ENCODE peak calls at places on chromosomes 1 and 21, in eight cellular contexts. L is iris pigment epithelial cell; W is activated CD8-positive, alpha-beta memory T cell treated with anti-CD3 and anti-CD28 coated beads for 1 hour; R is AG08395; P is activated T-helper 9 cell treated with anti-CD3 and anti-CD28 coated beads, Interleukin-2, amount 50 U/mL, for 16 hours; X is WERI-Rb-1; O is stimulated activated CD8-positive, alpha-beta memory T cell treated with anti-CD3 and anti-CD28 coated beads, Interleukin-2, amount 100 ng/mL, for 1 hour; F is NCI-H1092. I is an unnamed sample.

GRCh38 chr1:210076620-210077019 is 138.6 kb downstream of the SYT14 start:
- DNase-seq in L (no peak), W (no peak), R (no peak), P (no peak), X (no peak), O (no peak), F (no peak), I (no peak)

GRCh38 chr21:16176570-16176969 is 446.8 kb downstream of the USP25 start:
- DNase-seq in L (peak), W (no peak), R (no peak), P (no peak), X (no peak), O (no peak), F (no peak), I (no peak)

GRCh38 chr1:7474786-7475502 is 296.2 kb upstream of the VAMP3 start:
- DNase-seq in L (no peak), W (no peak), R (no peak), P (no peak), X (peak), O (no peak), F (no peak), I (no peak)

GRCh38 chr1:210072129-210072528 is 134.1 kb downstream of the SYT14 start:
- DNase-seq in L (no peak), W (no peak), R (no peak), P (no peak), X (no peak), O (no peak), F (no peak), I (no peak)

GRCh38 chr1:20093940-20094391 is 24.0 kb downstream of the PLA2G5 start:
- DNase-seq in L (peak), W (no peak), R (peak), P (no peak), X (no peak), O (no peak), F (no peak), I (peak)

GRCh38 chr1:203631946-203632345 is 5.3 kb downstream of the ATP2B4 start:
- DNase-seq in L (no peak), W (no peak), R (no peak), P (no peak), X (no peak), O (no peak), F (no peak), I (no peak)

GRCh38 chr1:226627924-226628623 is 79.5 kb downstream of the STUM start:
- DNase-seq in L (no peak), W (no peak), R (no peak), P (no peak), X (no peak), O (no peak), F (no peak), I (peak)

GRCh38 chr21:43597052-43597451 is 62.2 kb downstream of the HSF2BP start:
- DNase-seq in L (peak), W (no peak), R (peak), P (no peak), X (no peak), O (no peak), F (no peak), I (no peak)

GRCh38 chr1:103941086-103941485 is 191.4 kb downstream of the AMY1C start:
- DNase-seq in L (no peak), W (no peak), R (no peak), P (no peak), X (no peak), O (no peak), F (no peak), I (no peak)

GRCh38 chr1:89465201-89465600 is 59.4 kb upstream of the LRRC8B start:
- DNase-seq in L (peak), W (no peak), R (no peak), P (no peak), X (no peak), O (no peak), F (no peak), I (no peak)

GRCh38 chr1:204461331-204462228 is 33.0 kb downstream of the PIK3C2B start:
- DNase-seq in L (no peak), W (no peak), R (no peak), P (peak), X (no peak), O (no peak), F (no peak), I (no peak)

GRCh38 chr1:103084176-103084575 is 24.1 kb downstream of the COL11A1 start:
- DNase-seq in L (peak), W (no peak), R (no peak), P (no peak), X (no peak), O (no peak), F (no peak), I (no peak)

GRCh38 chr1:219692981-219693380 is 80.1 kb upstream of the ZC3H11B start:
- DNase-seq in L (no peak), W (no peak), R (no peak), P (no peak), X (no peak), O (no peak), F (no peak), I (no peak)

GRCh38 chr1:225541383-225541782 is 111.5 kb downstream of the ENAH start:
- DNase-seq in L (no peak), W (no peak), R (no peak), P (no peak), X (no peak), O (no peak), F (no peak), I (no peak)

GRCh38 chr1:41936107-41936506 is 17.4 kb upstream of the HIVEP3 start:
- DNase-seq in L (peak), W (no peak), R (peak), P (no peak), X (no peak), O (no peak), F (peak), I (no peak)

GRCh38 chr1:210597555-210598134 is 268.9 kb downstream of the HHAT start:
- DNase-seq in L (peak), W (no peak), R (peak), P (no peak), X (no peak), O (no peak), F (no peak), I (no peak)

GRCh38 chr1:218317061-218317460 is 28.1 kb upstream of the TGFB2 start:
- DNase-seq in L (no peak), W (no peak), R (peak), P (no peak), X (no peak), O (no peak), F (no peak), I (no peak)

GRCh38 chr1:246164764-246165163 is 342.3 kb downstream of the SMYD3 start:
- DNase-seq in L (no peak), W (no peak), R (no peak), P (no peak), X (no peak), O (no peak), F (no peak), I (no peak)

GRCh38 chr21:43287974-43288755 is 119.4 kb downstream of the CRYAA start:
- DNase-seq in L (no peak), W (no peak), R (no peak), P (no peak), X (no peak), O (no peak), F (no peak), I (peak)

GRCh38 chr1:1177452-1178206 is 3.9 kb downstream of the TTLL10 start:
- DNase-seq in L (no peak), W (no peak), R (no peak), P (no peak), X (no peak), O (no peak), F (no peak), I (no peak)

GRCh38 chr1:64001038-64001437 is 202.4 kb upstream of the UBE2U start:
- DNase-seq in L (no peak), W (no peak), R (no peak), P (no peak), X (no peak), O (no peak), F (no peak), I (no peak)

GRCh38 chr1:43451701-43452532 is 1.8 kb downstream of the HYI start:
- DNase-seq in L (no peak), W (no peak), R (no peak), P (no peak), X (no peak), O (no peak), F (no peak), I (no peak)

GRCh38 chr1:159752135-159752580 is 28.6 kb upstream of the DUSP23 start:
- DNase-seq in L (peak), W (no peak), R (peak), P (no peak), X (no peak), O (no peak), F (no peak), I (peak)

GRCh38 chr1:11478571-11479374 is at the start of gene DISP3:
- DNase-seq in L (peak), W (no peak), R (peak), P (peak), X (peak), O (peak), F (peak), I (no peak)

GRCh38 chr1:21868482-21868881 is 56.4 kb downstream of the LDLRAD2 start:
- DNase-seq in L (no peak), W (no peak), R (no peak), P (no peak), X (no peak), O (no peak), F (no peak), I (no peak)

GRCh38 chr1:198151688-198152087 is 5.1 kb upstream of the NEK7 start:
- DNase-seq in L (peak), W (no peak), R (no peak), P (no peak), X (no peak), O (no peak), F (no peak), I (no peak)

GRCh38 chr1:15047237-15047636 is 106.3 kb upstream of the TMEM51 start:
- DNase-seq in L (no peak), W (no peak), R (no peak), P (no peak), X (no peak), O (no peak), F (no peak), I (no peak)

GRCh38 chr1:231883382-231883781 is 256.8 kb downstream of the DISC1 start:
- DNase-seq in L (no peak), W (no peak), R (no peak), P (no peak), X (peak), O (no peak), F (no peak), I (no peak)

GRCh38 chr1:32900956-32901822 is at the start of gene TMEM54:
- DNase-seq in L (no peak), W (no peak), R (peak), P (no peak), X (peak), O (no peak), F (no peak), I (peak)

GRCh38 chr1:201336711-201337450 is 40.6 kb downstream of the TNNT2 start:
- DNase-seq in L (no peak), W (no peak), R (no peak), P (no peak), X (no peak), O (no peak), F (no peak), I (no peak)

GRCh38 chr1:212595787-212596714 is 12.5 kb upstream of the ATF3 start:
- DNase-seq in L (peak), W (no peak), R (peak), P (peak), X (no peak), O (no peak), F (no peak), I (no peak)

GRCh38 chr1:45863117-45863670 is 59.8 kb downstream of the MAST2 start:
- DNase-seq in L (no peak), W (no peak), R (no peak), P (no peak), X (no peak), O (no peak), F (peak), I (no peak)

GRCh38 chr1:200359610-200360163 is 50.1 kb downstream of the ZNF281 start:
- DNase-seq in L (peak), W (no peak), R (no peak), P (no peak), X (no peak), O (no peak), F (no peak), I (no peak)

GRCh38 chr1:154940213-154940879 is 3.8 kb upstream of the PMVK start:
- DNase-seq in L (no peak), W (no peak), R (no peak), P (no peak), X (no peak), O (no peak), F (no peak), I (no peak)

GRCh38 chr1:101507547-101507971 is 270.7 kb downstream of the S1PR1 start:
- DNase-seq in L (no peak), W (no peak), R (no peak), P (no peak), X (no peak), O (no peak), F (no peak), I (no peak)

GRCh38 chr1:193113258-193113991 is 8.2 kb upstream of the GLRX2 start:
- DNase-seq in L (peak), W (no peak), R (no peak), P (no peak), X (no peak), O (no peak), F (no peak), I (no peak)

GRCh38 chr1:213989740-213990472 is 2.1 kb downstream of the PROX1 start:
- DNase-seq in L (no peak), W (no peak), R (no peak), P (no peak), X (no peak), O (no peak), F (peak), I (no peak)

GRCh38 chr1:169090308-169090899 is 16.1 kb upstream of the ATP1B1 start:
- DNase-seq in L (no peak), W (no peak), R (no peak), P (no peak), X (no peak), O (no peak), F (no peak), I (no peak)

I was measured in ovary.